ENCODE peak calls at places on chromosome 3, in four cellular contexts. One of them, this sample, is unnamed.

GRCh38 chr3:169657351-169658124 is 6.0 kb downstream of the MECOM start:
- DNase-seq in suprapubic skin: no peak
- DNase-seq in right atrium auricular region: no peak
- DNase-seq in HFFc6: no peak
- DNase-seq in this sample: no peak

GRCh38 chr3:37054370-37054769 is 61.1 kb downstream of the MLH1 start:
- DNase-seq in right atrium auricular region: no peak
- DNase-seq in suprapubic skin: no peak
- DNase-seq in HFFc6: peak
- DNase-seq in this sample: no peak

GRCh38 chr3:119779731-119780383 is 2.0 kb upstream of the NR1I2 start:
- DNase-seq in HFFc6: no peak
- DNase-seq in right atrium auricular region: no peak
- DNase-seq in suprapubic skin: no peak
- DNase-seq in this sample: no peak

GRCh38 chr3:196648856-196649255 is 9.4 kb downstream of the NRROS start:
- DNase-seq in HFFc6: no peak
- DNase-seq in right atrium auricular region: no peak
- DNase-seq in suprapubic skin: no peak
- DNase-seq in this sample: no peak

GRCh38 chr3:129439381-129439816 is 349 bp downstream of the MBD4 start:
- DNase-seq in suprapubic skin: peak
- DNase-seq in HFFc6: no peak
- DNase-seq in right atrium auricular region: peak
- DNase-seq in this sample: peak

GRCh38 chr3:4220050-4220449 is 83.1 kb upstream of the SETMAR start:
- DNase-seq in suprapubic skin: no peak
- DNase-seq in right atrium auricular region: no peak
- DNase-seq in HFFc6: no peak
- DNase-seq in this sample: no peak

GRCh38 chr3:141738636-141739363 is 702 bp downstream of the RNF7 start:
- DNase-seq in suprapubic skin: no peak
- DNase-seq in HFFc6: peak
- DNase-seq in right atrium auricular region: no peak
- DNase-seq in this sample: no peak

GRCh38 chr3:60147249-60147648 is 1097.4 kb upstream of the CFAP20DC start:
- DNase-seq in suprapubic skin: no peak
- DNase-seq in right atrium auricular region: no peak
- DNase-seq in HFFc6: no peak
- DNase-seq in this sample: no peak

GRCh38 chr3:46110701-46111493 is 83.6 kb upstream of the XCR1 start:
- DNase-seq in HFFc6: peak
- DNase-seq in suprapubic skin: no peak
- DNase-seq in right atrium auricular region: peak
- DNase-seq in this sample: no peak

GRCh38 chr3:18389108-18389733 is 35.9 kb downstream of the SATB1 start:
- DNase-seq in HFFc6: no peak
- DNase-seq in suprapubic skin: no peak
- DNase-seq in right atrium auricular region: no peak
- DNase-seq in this sample: no peak

GRCh38 chr3:162338514-162338913 is 841.9 kb downstream of the OTOL1 start:
- DNase-seq in suprapubic skin: no peak
- DNase-seq in right atrium auricular region: no peak
- DNase-seq in HFFc6: no peak
- DNase-seq in this sample: no peak

GRCh38 chr3:179322481-179323196 is at the start of gene ZNF639:
- DNase-seq in HFFc6: peak
- DNase-seq in suprapubic skin: peak
- DNase-seq in right atrium auricular region: peak
- DNase-seq in this sample: peak

GRCh38 chr3:81726735-81727134 is 34.7 kb downstream of the GBE1 start:
- DNase-seq in HFFc6: peak
- DNase-seq in right atrium auricular region: no peak
- DNase-seq in suprapubic skin: no peak
- DNase-seq in this sample: no peak

GRCh38 chr3:174408310-174408709 is 450.8 kb upstream of the NAALADL2 start:
- DNase-seq in HFFc6: peak
- DNase-seq in suprapubic skin: no peak
- DNase-seq in right atrium auricular region: no peak
- DNase-seq in this sample: no peak

GRCh38 chr3:85141-85540 is 111.4 kb upstream of the CHL1 start:
- DNase-seq in right atrium auricular region: no peak
- DNase-seq in HFFc6: no peak
- DNase-seq in suprapubic skin: no peak
- DNase-seq in this sample: no peak

GRCh38 chr3:55519016-55519415 is 31.9 kb upstream of the WNT5A start:
- DNase-seq in HFFc6: peak
- DNase-seq in suprapubic skin: no peak
- DNase-seq in right atrium auricular region: no peak
- DNase-seq in this sample: no peak

GRCh38 chr3:191244242-191244867 is 45.3 kb downstream of the OSTN start:
- DNase-seq in right atrium auricular region: no peak
- DNase-seq in HFFc6: no peak
- DNase-seq in suprapubic skin: no peak
- DNase-seq in this sample: no peak

GRCh38 chr3:114799789-114800188 is 347.3 kb downstream of the ZBTB20 start:
- DNase-seq in right atrium auricular region: no peak
- DNase-seq in suprapubic skin: no peak
- DNase-seq in HFFc6: no peak
- DNase-seq in this sample: no peak

GRCh38 chr3:13890377-13891016 is 10.6 kb upstream of the WNT7A start:
- DNase-seq in HFFc6: no peak
- DNase-seq in right atrium auricular region: peak
- DNase-seq in suprapubic skin: peak
- DNase-seq in this sample: no peak

GRCh38 chr3:168341965-168342719 is 246.4 kb upstream of the GOLIM4 start:
- DNase-seq in right atrium auricular region: no peak
- DNase-seq in HFFc6: no peak
- DNase-seq in suprapubic skin: no peak
- DNase-seq in this sample: no peak

GRCh38 chr3:46564190-46565112 is 1.7 kb downstream of the LRRC2 start:
- DNase-seq in HFFc6: no peak
- DNase-seq in right atrium auricular region: no peak
- DNase-seq in suprapubic skin: no peak
- DNase-seq in this sample: no peak

GRCh38 chr3:33883538-33884203 is 85.2 kb downstream of the PDCD6IP start:
- DNase-seq in right atrium auricular region: no peak
- DNase-seq in HFFc6: peak
- DNase-seq in suprapubic skin: no peak
- DNase-seq in this sample: no peak

GRCh38 chr3:53350652-53351051 is 3.3 kb upstream of the DCP1A start:
- DNase-seq in suprapubic skin: no peak
- DNase-seq in right atrium auricular region: no peak
- DNase-seq in HFFc6: peak
- DNase-seq in this sample: no peak

GRCh38 chr3:81789686-81790085 is 28.2 kb upstream of the GBE1 start:
- DNase-seq in HFFc6: no peak
- DNase-seq in right atrium auricular region: no peak
- DNase-seq in suprapubic skin: no peak
- DNase-seq in this sample: no peak

GRCh38 chr3:157542711-157543485 is 39.7 kb upstream of the VEPH1 start:
- DNase-seq in right atrium auricular region: peak
- DNase-seq in suprapubic skin: peak
- DNase-seq in HFFc6: peak
- DNase-seq in this sample: no peak

GRCh38 chr3:69079269-69080159 is 651 bp downstream of the UBA3 start:
- DNase-seq in suprapubic skin: no peak
- DNase-seq in HFFc6: no peak
- DNase-seq in right atrium auricular region: no peak
- DNase-seq in this sample: no peak

DNA sequence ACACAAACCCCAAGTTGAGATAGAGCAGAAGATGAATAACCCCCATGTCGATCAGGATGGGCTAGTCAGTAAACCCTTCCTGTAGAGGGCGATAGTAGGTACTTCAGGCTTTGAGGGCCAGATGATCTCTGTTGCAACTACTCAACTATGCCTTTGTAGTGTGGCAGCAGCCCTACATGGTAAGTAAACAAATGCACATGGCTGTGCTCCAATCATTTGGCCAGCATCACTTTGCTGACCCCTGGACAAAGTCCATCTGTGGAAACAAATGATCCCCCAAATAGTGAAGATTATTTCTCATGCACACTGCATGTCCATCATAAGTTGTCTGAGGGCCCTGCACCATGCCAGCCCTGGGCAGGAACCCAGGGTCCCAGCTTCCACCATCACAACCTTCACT is 402.2 kb upstream of the PROK2 start:
- DNase-seq in right atrium auricular region: no peak
- DNase-seq in HFFc6: no peak
- DNase-seq in suprapubic skin: no peak
- DNase-seq in this sample: no peak
- TF ChIP-seq CTCF in right atrium auricular region: no peak
- TF ChIP-seq CTCF in HFFc6: peak
- TF ChIP-seq CTCF in suprapubic skin: no peak
- TF ChIP-seq CTCF in this sample: no peak

GRCh38 chr3:123884258-123884831 is at the start of gene MYLK:
- DNase-seq in HFFc6: peak
- DNase-seq in right atrium auricular region: no peak
- DNase-seq in suprapubic skin: peak
- DNase-seq in this sample: peak
- TF ChIP-seq CTCF in HFFc6: no peak
- TF ChIP-seq CTCF in right atrium auricular region: no peak
- TF ChIP-seq CTCF in suprapubic skin: no peak
- TF ChIP-seq CTCF in this sample: no peak

GRCh38 chr3:177119829-177120228 is 77.5 kb downstream of the TBL1XR1 start:
- DNase-seq in HFFc6: no peak
- DNase-seq in right atrium auricular region: no peak
- DNase-seq in suprapubic skin: no peak
- DNase-seq in this sample: no peak
- TF ChIP-seq CTCF in HFFc6: no peak
- TF ChIP-seq CTCF in right atrium auricular region: no peak
- TF ChIP-seq CTCF in suprapubic skin: no peak
- TF ChIP-seq CTCF in this sample: no peak

GRCh38 chr3:57221883-57222282 is 5.6 kb upstream of the APPL1 start:
- DNase-seq in suprapubic skin: no peak
- DNase-seq in HFFc6: peak
- DNase-seq in right atrium auricular region: no peak
- DNase-seq in this sample: no peak
- TF ChIP-seq CTCF in suprapubic skin: no peak
- TF ChIP-seq CTCF in HFFc6: peak
- TF ChIP-seq CTCF in right atrium auricular region: peak
- TF ChIP-seq CTCF in this sample: no peak

DNA sequence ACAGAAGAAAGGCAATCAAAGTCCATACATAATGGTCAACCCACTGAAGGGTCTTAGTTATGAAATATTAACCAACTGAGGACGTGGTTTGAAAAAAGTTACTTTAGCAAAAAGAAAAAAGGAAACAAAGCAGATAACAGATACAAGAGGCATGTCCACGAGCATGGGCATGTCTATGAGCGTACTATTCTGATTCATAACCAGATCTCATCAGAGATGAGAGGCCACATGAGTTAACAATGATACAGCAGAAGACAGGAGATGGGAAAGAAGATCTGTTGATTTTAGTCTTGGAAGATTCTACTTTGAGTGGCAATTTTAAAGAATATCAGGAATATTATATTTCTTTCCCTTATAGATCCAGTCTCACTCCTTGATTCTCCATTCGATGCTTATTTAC is 262.9 kb upstream of the SLITRK3 start:
- DNase-seq in suprapubic skin: no peak
- DNase-seq in right atrium auricular region: no peak
- DNase-seq in HFFc6: no peak
- DNase-seq in this sample: no peak
- TF ChIP-seq CTCF in suprapubic skin: no peak
- TF ChIP-seq CTCF in right atrium auricular region: no peak
- TF ChIP-seq CTCF in HFFc6: no peak
- TF ChIP-seq CTCF in this sample: no peak

This sample was measured in omental fat pad.